ENCODE peak calls at places on chromosome 3, in eight cellular contexts. One of them, this sample, is unnamed.

GRCh38 chr3:148101061-148101460 is 596.6 kb upstream of the AGTR1 start:
- DNase-seq in HFF-Myc: no peak
- DNase-seq in WERI-Rb-1: no peak
- DNase-seq in sigmoid colon: no peak
- DNase-seq in aorta: no peak
- DNase-seq in naive thymus-derived CD4-positive, alpha-beta T cell: no peak
- DNase-seq in heart left ventricle: no peak
- DNase-seq in foreskin fibroblast: peak; percentile 63
- DNase-seq in this sample: no peak

GRCh38 chr3:54235998-54236397 is 113.6 kb downstream of the CACNA2D3 start:
- DNase-seq in sigmoid colon: no peak
- DNase-seq in foreskin fibroblast: no peak
- DNase-seq in aorta: no peak
- DNase-seq in heart left ventricle: no peak
- DNase-seq in HFF-Myc: no peak
- DNase-seq in naive thymus-derived CD4-positive, alpha-beta T cell: no peak
- DNase-seq in WERI-Rb-1: no peak
- DNase-seq in this sample: no peak

GRCh38 chr3:37620071-37620635 is 241.5 kb upstream of the CTDSPL start:
- DNase-seq in sigmoid colon: no peak
- DNase-seq in heart left ventricle: no peak
- DNase-seq in aorta: no peak
- DNase-seq in WERI-Rb-1: no peak
- DNase-seq in foreskin fibroblast: no peak
- DNase-seq in HFF-Myc: no peak
- DNase-seq in naive thymus-derived CD4-positive, alpha-beta T cell: no peak
- DNase-seq in this sample: no peak

GRCh38 chr3:82629937-82630336 is 868.5 kb upstream of the GBE1 start:
- DNase-seq in foreskin fibroblast: no peak
- DNase-seq in naive thymus-derived CD4-positive, alpha-beta T cell: no peak
- DNase-seq in sigmoid colon: no peak
- DNase-seq in heart left ventricle: no peak
- DNase-seq in aorta: no peak
- DNase-seq in HFF-Myc: no peak
- DNase-seq in WERI-Rb-1: no peak
- DNase-seq in this sample: no peak

GRCh38 chr3:167032267-167032876 is 347.7 kb downstream of the ZBBX start:
- DNase-seq in WERI-Rb-1: peak; percentile 35
- DNase-seq in aorta: no peak
- DNase-seq in naive thymus-derived CD4-positive, alpha-beta T cell: no peak
- DNase-seq in sigmoid colon: no peak
- DNase-seq in foreskin fibroblast: no peak
- DNase-seq in heart left ventricle: no peak
- DNase-seq in HFF-Myc: no peak
- DNase-seq in this sample: peak; percentile 12

GRCh38 chr3:113234028-113234427 is 22.7 kb downstream of the BOC start:
- DNase-seq in aorta: no peak
- DNase-seq in HFF-Myc: no peak
- DNase-seq in WERI-Rb-1: no peak
- DNase-seq in foreskin fibroblast: no peak
- DNase-seq in naive thymus-derived CD4-positive, alpha-beta T cell: no peak
- DNase-seq in sigmoid colon: no peak
- DNase-seq in heart left ventricle: no peak
- DNase-seq in this sample: no peak

GRCh38 chr3:180354214-180354613 is 247.7 kb upstream of the TTC14 start:
- DNase-seq in aorta: no peak
- DNase-seq in foreskin fibroblast: no peak
- DNase-seq in heart left ventricle: no peak
- DNase-seq in HFF-Myc: no peak
- DNase-seq in naive thymus-derived CD4-positive, alpha-beta T cell: no peak
- DNase-seq in WERI-Rb-1: no peak
- DNase-seq in sigmoid colon: no peak
- DNase-seq in this sample: no peak

GRCh38 chr3:195147649-195148121 is 123.3 kb downstream of the XXYLT1 start:
- DNase-seq in aorta: no peak
- DNase-seq in sigmoid colon: peak; percentile 88
- DNase-seq in HFF-Myc: no peak
- DNase-seq in WERI-Rb-1: no peak
- DNase-seq in heart left ventricle: peak; percentile 59
- DNase-seq in foreskin fibroblast: no peak
- DNase-seq in naive thymus-derived CD4-positive, alpha-beta T cell: no peak
- DNase-seq in this sample: no peak

GRCh38 chr3:13287833-13288232 is 132.3 kb downstream of the NUP210 start:
- DNase-seq in aorta: no peak
- DNase-seq in HFF-Myc: no peak
- DNase-seq in naive thymus-derived CD4-positive, alpha-beta T cell: no peak
- DNase-seq in sigmoid colon: no peak
- DNase-seq in foreskin fibroblast: no peak
- DNase-seq in WERI-Rb-1: no peak
- DNase-seq in heart left ventricle: no peak
- DNase-seq in this sample: no peak

GRCh38 chr3:149506965-149507364 is 32.5 kb downstream of the TM4SF4 start:
- DNase-seq in aorta: no peak
- DNase-seq in heart left ventricle: no peak
- DNase-seq in naive thymus-derived CD4-positive, alpha-beta T cell: no peak
- DNase-seq in foreskin fibroblast: no peak
- DNase-seq in WERI-Rb-1: no peak
- DNase-seq in HFF-Myc: no peak
- DNase-seq in sigmoid colon: no peak
- DNase-seq in this sample: no peak

GRCh38 chr3:127173516-127174166 is 19.3 kb upstream of the PRR23E start:
- DNase-seq in sigmoid colon: no peak
- DNase-seq in heart left ventricle: no peak
- DNase-seq in HFF-Myc: no peak
- DNase-seq in foreskin fibroblast: no peak
- DNase-seq in WERI-Rb-1: no peak
- DNase-seq in aorta: no peak
- DNase-seq in naive thymus-derived CD4-positive, alpha-beta T cell: no peak
- DNase-seq in this sample: no peak

GRCh38 chr3:52204337-52205073 is 6.5 kb downstream of the ALAS1 start:
- DNase-seq in foreskin fibroblast: peak; percentile 36
- DNase-seq in aorta: no peak
- DNase-seq in HFF-Myc: no peak
- DNase-seq in sigmoid colon: no peak
- DNase-seq in naive thymus-derived CD4-positive, alpha-beta T cell: no peak
- DNase-seq in WERI-Rb-1: no peak
- DNase-seq in heart left ventricle: no peak
- DNase-seq in this sample: no peak
- H3K4me3 ChIP-seq in foreskin fibroblast: no peak overlapping the region
- H3K4me3 ChIP-seq in aorta: no peak overlapping the region
- H3K4me3 ChIP-seq in HFF-Myc: no peak overlapping the region
- H3K4me3 ChIP-seq in sigmoid colon: no peak overlapping the region
- H3K4me3 ChIP-seq in naive thymus-derived CD4-positive, alpha-beta T cell: no peak overlapping the region
- H3K4me3 ChIP-seq in WERI-Rb-1: no peak overlapping the region
- H3K4me3 ChIP-seq in heart left ventricle: no peak overlapping the region
- H3K4me3 ChIP-seq in this sample: no peak overlapping the region

DNA sequence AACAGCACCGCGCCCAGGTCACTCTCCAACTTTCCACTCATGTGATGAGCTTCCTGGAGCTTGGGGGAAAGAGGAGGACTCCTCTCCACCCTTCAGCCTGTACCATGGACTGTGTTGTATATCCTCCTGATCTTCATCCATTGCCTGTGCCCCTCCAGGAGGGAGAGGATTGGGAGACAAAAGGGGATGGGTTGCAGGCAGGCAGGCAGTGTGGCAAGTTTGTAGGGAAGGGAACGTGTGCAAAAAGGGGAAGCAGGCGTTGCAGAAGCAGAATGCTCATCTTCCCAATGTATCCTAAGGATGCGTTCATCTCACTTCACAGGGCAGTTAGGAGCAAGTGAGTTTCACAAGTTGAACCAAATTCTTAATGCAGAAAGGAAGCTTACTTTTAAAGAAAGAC is 28.1 kb upstream of the GHSR start:
- DNase-seq in aorta: no peak
- DNase-seq in WERI-Rb-1: no peak
- DNase-seq in heart left ventricle: no peak
- DNase-seq in foreskin fibroblast: no peak
- DNase-seq in sigmoid colon: no peak
- DNase-seq in HFF-Myc: no peak
- DNase-seq in naive thymus-derived CD4-positive, alpha-beta T cell: no peak
- DNase-seq in this sample: no peak
- H3K4me3 ChIP-seq in aorta: no peak overlapping the region
- H3K4me3 ChIP-seq in WERI-Rb-1: peak overlapping the region; percentile 66
- H3K4me3 ChIP-seq in heart left ventricle: no peak overlapping the region
- H3K4me3 ChIP-seq in foreskin fibroblast: no peak overlapping the region
- H3K4me3 ChIP-seq in sigmoid colon: peak overlapping the region; percentile 31
- H3K4me3 ChIP-seq in HFF-Myc: no peak overlapping the region
- H3K4me3 ChIP-seq in naive thymus-derived CD4-positive, alpha-beta T cell: peak overlapping the region; percentile 61
- H3K4me3 ChIP-seq in this sample: peak overlapping the region; percentile 54

GRCh38 chr3:105843895-105844500 is 24.8 kb downstream of the CBLB start:
- DNase-seq in naive thymus-derived CD4-positive, alpha-beta T cell: no peak
- DNase-seq in foreskin fibroblast: no peak
- DNase-seq in heart left ventricle: no peak
- DNase-seq in sigmoid colon: no peak
- DNase-seq in HFF-Myc: no peak
- DNase-seq in aorta: no peak
- DNase-seq in WERI-Rb-1: no peak
- DNase-seq in this sample: no peak
- H3K4me3 ChIP-seq in naive thymus-derived CD4-positive, alpha-beta T cell: no peak overlapping the region
- H3K4me3 ChIP-seq in foreskin fibroblast: no peak overlapping the region
- H3K4me3 ChIP-seq in heart left ventricle: no peak overlapping the region
- H3K4me3 ChIP-seq in sigmoid colon: no peak overlapping the region
- H3K4me3 ChIP-seq in HFF-Myc: no peak overlapping the region
- H3K4me3 ChIP-seq in aorta: no peak overlapping the region
- H3K4me3 ChIP-seq in WERI-Rb-1: no peak overlapping the region
- H3K4me3 ChIP-seq in this sample: no peak overlapping the region

DNA sequence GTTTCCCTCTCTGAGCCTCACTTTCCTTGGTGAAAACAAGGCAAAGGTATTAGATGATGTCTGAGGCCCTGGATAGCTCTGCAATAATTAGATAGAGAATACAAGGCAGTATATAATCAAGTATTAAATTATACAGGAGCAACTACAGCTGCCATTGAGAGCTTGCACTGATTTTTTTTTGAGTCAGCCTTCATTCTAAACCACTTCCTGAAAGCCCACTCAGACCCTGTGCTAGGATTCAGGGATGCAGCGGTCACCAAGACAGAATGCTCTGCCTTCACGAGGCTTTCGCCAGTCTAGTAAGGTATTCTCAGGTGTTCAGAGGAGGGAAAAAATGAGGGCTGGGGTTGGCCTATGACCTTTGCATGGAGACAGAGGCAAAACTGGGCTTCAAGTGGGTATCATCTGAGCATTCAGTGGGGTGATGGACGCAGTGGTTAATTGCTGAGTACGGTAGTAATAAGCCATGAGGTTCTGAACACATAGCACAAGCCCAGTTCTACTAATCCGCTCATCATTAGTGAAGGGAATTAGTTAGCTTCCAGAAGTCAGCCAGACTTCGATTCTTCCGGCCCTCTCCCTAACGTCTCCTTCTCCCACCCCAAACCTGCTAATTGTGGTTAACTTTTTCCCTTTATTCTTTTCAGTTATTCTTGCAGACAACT is 3.6 kb downstream of the VGLL4 start:
- DNase-seq in naive thymus-derived CD4-positive, alpha-beta T cell: no peak
- DNase-seq in WERI-Rb-1: peak; percentile 55
- DNase-seq in sigmoid colon: no peak
- DNase-seq in HFF-Myc: no peak
- DNase-seq in foreskin fibroblast: no peak
- DNase-seq in aorta: no peak
- DNase-seq in heart left ventricle: no peak
- DNase-seq in this sample: no peak
- H3K4me3 ChIP-seq in naive thymus-derived CD4-positive, alpha-beta T cell: no peak overlapping the region
- H3K4me3 ChIP-seq in WERI-Rb-1: peak overlapping the region; percentile 24
- H3K4me3 ChIP-seq in sigmoid colon: no peak overlapping the region
- H3K4me3 ChIP-seq in HFF-Myc: peak overlapping the region; percentile 79
- H3K4me3 ChIP-seq in foreskin fibroblast: peak overlapping the region; percentile 78
- H3K4me3 ChIP-seq in aorta: no peak overlapping the region
- H3K4me3 ChIP-seq in heart left ventricle: no peak overlapping the region
- H3K4me3 ChIP-seq in this sample: no peak overlapping the region

GRCh38 chr3:23576379-23576959 is 229.3 kb upstream of the UBE2E1 start:
- DNase-seq in sigmoid colon: no peak
- DNase-seq in heart left ventricle: no peak
- DNase-seq in HFF-Myc: no peak
- DNase-seq in naive thymus-derived CD4-positive, alpha-beta T cell: no peak
- DNase-seq in aorta: no peak
- DNase-seq in WERI-Rb-1: no peak
- DNase-seq in foreskin fibroblast: no peak
- DNase-seq in this sample: no peak
- H3K4me3 ChIP-seq in sigmoid colon: no peak overlapping the region
- H3K4me3 ChIP-seq in heart left ventricle: no peak overlapping the region
- H3K4me3 ChIP-seq in HFF-Myc: no peak overlapping the region
- H3K4me3 ChIP-seq in naive thymus-derived CD4-positive, alpha-beta T cell: no peak overlapping the region
- H3K4me3 ChIP-seq in aorta: no peak overlapping the region
- H3K4me3 ChIP-seq in WERI-Rb-1: no peak overlapping the region
- H3K4me3 ChIP-seq in foreskin fibroblast: no peak overlapping the region
- H3K4me3 ChIP-seq in this sample: no peak overlapping the region

DNA sequence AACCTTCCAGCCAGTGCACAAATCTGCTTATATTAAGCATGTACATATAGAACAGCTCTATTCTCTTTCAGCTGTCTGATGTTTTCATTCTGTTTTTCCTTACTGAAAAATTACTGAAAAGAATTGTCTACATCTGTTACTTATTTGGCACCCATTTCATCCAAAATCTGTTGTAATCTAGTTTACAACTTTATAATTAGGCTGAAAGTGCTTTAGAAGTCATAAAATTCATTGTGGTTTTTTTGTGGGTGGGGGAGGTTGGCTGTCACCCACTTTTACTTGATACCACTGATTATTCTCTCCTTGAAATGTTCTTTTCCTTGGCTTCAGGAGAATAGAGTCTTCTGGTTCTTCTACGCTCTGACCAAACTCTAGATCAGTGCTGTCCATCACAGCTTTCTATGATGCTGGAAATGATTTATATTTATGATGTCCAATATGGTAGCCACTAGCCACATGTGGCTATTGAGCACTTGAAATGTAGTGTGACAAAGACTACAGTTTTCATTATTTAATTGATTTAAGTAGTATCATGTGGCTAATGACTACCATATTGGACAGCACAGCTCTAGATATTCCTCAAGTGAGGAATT is 2.7 kb downstream of the LNP1 start:
- DNase-seq in heart left ventricle: no peak
- DNase-seq in aorta: no peak
- DNase-seq in HFF-Myc: no peak
- DNase-seq in foreskin fibroblast: no peak
- DNase-seq in naive thymus-derived CD4-positive, alpha-beta T cell: no peak
- DNase-seq in WERI-Rb-1: no peak
- DNase-seq in sigmoid colon: no peak
- DNase-seq in this sample: no peak
- H3K4me3 ChIP-seq in heart left ventricle: no peak overlapping the region
- H3K4me3 ChIP-seq in aorta: no peak overlapping the region
- H3K4me3 ChIP-seq in HFF-Myc: peak overlapping the region; percentile 94
- H3K4me3 ChIP-seq in foreskin fibroblast: no peak overlapping the region
- H3K4me3 ChIP-seq in naive thymus-derived CD4-positive, alpha-beta T cell: no peak overlapping the region
- H3K4me3 ChIP-seq in WERI-Rb-1: no peak overlapping the region
- H3K4me3 ChIP-seq in sigmoid colon: no peak overlapping the region
- H3K4me3 ChIP-seq in this sample: peak overlapping the region; percentile 78

This sample was measured in epithelial cell of proximal tubule.